ENCODE peak calls at places on chromosomes 13 and 19, in six cellular contexts. L, X, U, N, Z and R are unnamed samples.

GRCh38 chr13:25463496-25463895 is 91.7 kb downstream of the ATP8A2 start:
- DNase-seq in N (no peak), L (peak), X (no peak), U (no peak), Z (no peak), R (no peak)

GRCh38 chr13:42001580-42001979 is 40.7 kb upstream of the VWA8 start:
- DNase-seq in X (peak), L (peak), U (peak), Z (peak), N (no peak), R (peak)

GRCh38 chr19:31611348-31611877 is 262.2 kb upstream of the TSHZ3 start:
- DNase-seq in X (no peak), N (no peak), Z (no peak), L (no peak), U (no peak), R (no peak)

GRCh38 chr13:79581870-79582315 is 100.9 kb downstream of the NDFIP2 start:
- DNase-seq in U (no peak), Z (peak), X (peak), N (no peak), L (peak), R (peak)

GRCh38 chr19:17872251-17873001 is 681 bp downstream of the SLC5A5 start:
- DNase-seq in L (no peak), Z (no peak), N (no peak), X (no peak), U (no peak), R (no peak)

GRCh38 chr13:60397693-60398437 is 845 bp downstream of the TDRD3 start:
- DNase-seq in X (peak), L (peak), N (peak), U (no peak), Z (peak), R (peak)

GRCh38 chr13:28657784-28658538 is 969 bp upstream of the POMP start:
- DNase-seq in N (no peak), U (no peak), L (peak), X (no peak), Z (peak), R (no peak)

GRCh38 chr13:65656740-65657329 is 1573.3 kb downstream of the PCDH9 start:
- DNase-seq in N (no peak), X (no peak), L (peak), U (no peak), Z (peak), R (no peak)

GRCh38 chr13:95128045-95128643 is 173.1 kb downstream of the ABCC4 start:
- DNase-seq in U (no peak), X (no peak), Z (no peak), N (no peak), L (no peak), R (no peak)

GRCh38 chr13:95954266-95954665 is 98.9 kb downstream of the UGGT2 start:
- DNase-seq in X (peak), N (no peak), U (peak), Z (no peak), L (no peak), R (no peak)

GRCh38 chr13:105336706-105337582 is 1198.5 kb downstream of the EFNB2 start:
- DNase-seq in L (peak), X (peak), U (no peak), Z (no peak), N (no peak), R (no peak)

GRCh38 chr19:54151362-54152035 is 8.0 kb downstream of the LENG1 start:
- DNase-seq in L (no peak), U (no peak), Z (no peak), N (no peak), X (no peak), R (no peak)

DNA sequence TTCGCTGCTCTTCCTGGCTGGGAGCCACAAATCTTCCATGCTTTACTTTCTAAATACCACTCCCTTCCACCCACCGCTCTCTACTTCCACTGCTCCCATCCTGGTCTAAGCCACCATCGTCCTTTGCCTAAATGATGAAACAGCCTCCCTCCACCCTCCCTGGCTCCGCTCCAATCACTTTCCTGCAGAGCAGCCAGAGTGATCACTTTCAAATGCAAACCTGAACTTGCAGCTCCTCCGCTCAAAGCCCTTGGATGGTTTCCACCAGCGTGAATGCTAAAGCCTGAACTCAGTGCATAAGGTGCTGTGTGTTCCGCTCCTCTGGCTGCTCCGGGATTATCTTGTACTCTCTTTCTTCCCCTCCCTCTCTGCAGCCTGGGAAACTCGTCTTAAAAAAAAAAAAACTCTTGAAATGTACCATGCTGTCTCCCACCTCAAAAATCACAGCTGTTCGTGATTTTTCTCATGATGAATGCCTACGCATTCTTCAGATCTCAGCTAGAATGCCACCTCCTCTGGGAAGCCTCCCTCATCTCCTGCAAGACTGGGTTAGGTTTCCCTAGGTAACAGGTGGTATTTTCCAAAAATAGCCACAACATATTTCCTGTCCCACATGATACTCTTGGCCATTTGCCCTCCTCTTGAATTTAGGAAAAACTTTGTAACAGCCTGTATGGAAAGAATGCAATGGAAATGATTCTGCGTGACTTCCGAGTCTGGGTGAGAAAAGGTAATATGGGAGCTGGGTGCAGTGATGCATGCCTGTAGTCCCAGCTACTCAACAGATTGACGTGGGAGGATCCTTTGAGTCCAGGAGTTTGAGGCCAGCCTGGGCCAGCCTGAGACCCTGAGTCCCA is 3.7 kb upstream of the SIN3B start:
- DNase-seq in U (no peak), N (no peak), L (peak), X (peak), Z (peak), R (peak)
- H2BK5ac ChIP-seq in U (peak), N (no peak), L (peak), X (peak), Z (no peak), R (no peak)

DNA sequence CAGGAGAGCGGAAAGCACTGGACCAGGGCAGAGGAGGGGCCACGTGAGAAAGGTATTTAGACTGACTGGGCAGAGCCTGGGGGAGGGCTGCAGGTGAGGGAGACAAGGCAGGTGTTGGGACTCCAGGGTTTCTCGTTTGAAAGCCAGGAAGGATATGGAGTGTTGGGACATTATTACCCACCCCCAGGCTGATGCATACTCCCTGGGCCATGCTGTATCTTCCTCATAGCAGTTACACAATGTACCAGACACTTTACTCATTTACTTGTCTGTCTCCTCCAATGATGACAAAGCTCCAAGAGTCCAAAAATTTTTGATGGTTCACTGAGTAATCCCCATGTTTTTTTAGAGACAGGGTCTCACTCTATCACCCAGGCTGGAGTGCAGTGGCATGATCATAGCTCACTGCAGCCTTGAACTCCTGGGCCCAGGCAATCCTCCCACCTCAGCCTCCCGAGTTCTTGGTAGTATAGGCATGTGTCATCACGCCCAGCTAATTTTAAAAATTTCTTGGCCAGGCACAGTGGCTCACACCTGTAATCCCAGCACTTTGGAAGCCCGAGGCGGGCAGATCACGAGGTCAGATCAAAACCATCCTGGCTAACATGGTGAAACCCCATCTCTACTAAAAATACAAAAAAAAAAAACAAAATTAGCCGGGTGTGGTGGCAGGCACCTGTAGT is 2.2 kb downstream of the TRAPPC6A start:
- DNase-seq in U (no peak), X (no peak), Z (no peak), N (no peak), L (no peak), R (no peak)
- H2BK5ac ChIP-seq in U (no peak), X (no peak), Z (no peak), N (no peak), L (no peak), R (no peak)

DNA sequence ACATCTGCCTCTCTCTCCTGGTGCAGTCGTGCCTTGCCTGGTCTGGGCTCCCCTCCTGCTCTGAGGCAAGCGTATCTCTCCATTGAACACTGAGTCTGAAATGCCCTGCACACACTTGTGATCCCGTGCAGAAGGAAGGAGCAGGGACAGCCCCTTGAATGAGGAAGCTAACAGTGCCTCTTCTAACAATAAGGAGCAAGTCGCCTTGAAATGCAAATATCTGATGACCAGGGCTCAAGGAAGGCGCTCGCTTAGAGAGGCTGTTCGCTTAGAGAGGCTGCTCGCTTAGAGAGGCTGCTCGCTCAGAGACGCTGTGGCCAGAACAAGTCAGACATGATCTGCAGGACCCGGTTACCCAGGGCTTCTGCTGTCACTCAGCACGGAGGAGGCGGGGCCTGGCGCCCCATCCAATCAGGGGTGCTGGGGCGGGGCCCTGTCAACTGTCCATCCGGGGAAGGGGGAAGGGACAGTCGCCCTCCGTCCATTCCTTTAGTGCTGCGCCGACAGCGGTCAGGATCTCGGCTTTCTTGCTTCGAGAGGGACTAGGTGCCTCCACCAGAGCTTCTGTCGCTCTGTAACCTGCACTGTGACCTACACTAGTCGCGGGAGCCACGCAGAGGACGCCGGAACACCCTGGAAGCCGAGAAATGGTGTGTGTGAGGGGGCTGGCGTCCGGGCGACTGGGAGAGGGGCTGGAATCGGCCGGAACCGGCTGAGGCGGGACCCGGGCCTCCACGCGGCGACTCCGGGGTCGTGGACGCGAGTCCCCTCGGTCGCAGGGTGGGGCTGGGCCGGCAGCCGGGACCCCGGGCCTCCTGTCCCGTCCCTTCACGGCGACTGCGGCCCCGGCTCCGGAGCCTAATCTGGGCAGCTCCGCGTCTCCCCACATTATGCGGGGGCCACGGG is at the start of gene ZNF440:
- DNase-seq in L (peak), N (peak), Z (peak), X (peak), U (peak), R (peak)
- H2BK5ac ChIP-seq in L (peak), N (peak), Z (no peak), X (no peak), U (no peak), R (no peak)

GRCh38 chr13:98575876-98576214 is 1.1 kb downstream of the STK24 start:
- DNase-seq in N (no peak), X (no peak), L (no peak), U (no peak), Z (no peak), R (no peak)

GRCh38 chr13:98576215-98576945 is 527 bp downstream of the STK24 start:
- DNase-seq in X (peak), Z (no peak), L (no peak), U (no peak), N (peak), R (no peak)

GRCh38 chr13:98577823-98578285 is 947 bp upstream of the STK24 start:
- DNase-seq in U (no peak), Z (no peak), X (no peak), N (peak), L (no peak), R (no peak)

GRCh38 chr13:98575009-98575866 is 1.7 kb downstream of the STK24 start:
- DNase-seq in L (no peak), U (no peak), X (peak), Z (peak), N (no peak), R (no peak)

DNA sequence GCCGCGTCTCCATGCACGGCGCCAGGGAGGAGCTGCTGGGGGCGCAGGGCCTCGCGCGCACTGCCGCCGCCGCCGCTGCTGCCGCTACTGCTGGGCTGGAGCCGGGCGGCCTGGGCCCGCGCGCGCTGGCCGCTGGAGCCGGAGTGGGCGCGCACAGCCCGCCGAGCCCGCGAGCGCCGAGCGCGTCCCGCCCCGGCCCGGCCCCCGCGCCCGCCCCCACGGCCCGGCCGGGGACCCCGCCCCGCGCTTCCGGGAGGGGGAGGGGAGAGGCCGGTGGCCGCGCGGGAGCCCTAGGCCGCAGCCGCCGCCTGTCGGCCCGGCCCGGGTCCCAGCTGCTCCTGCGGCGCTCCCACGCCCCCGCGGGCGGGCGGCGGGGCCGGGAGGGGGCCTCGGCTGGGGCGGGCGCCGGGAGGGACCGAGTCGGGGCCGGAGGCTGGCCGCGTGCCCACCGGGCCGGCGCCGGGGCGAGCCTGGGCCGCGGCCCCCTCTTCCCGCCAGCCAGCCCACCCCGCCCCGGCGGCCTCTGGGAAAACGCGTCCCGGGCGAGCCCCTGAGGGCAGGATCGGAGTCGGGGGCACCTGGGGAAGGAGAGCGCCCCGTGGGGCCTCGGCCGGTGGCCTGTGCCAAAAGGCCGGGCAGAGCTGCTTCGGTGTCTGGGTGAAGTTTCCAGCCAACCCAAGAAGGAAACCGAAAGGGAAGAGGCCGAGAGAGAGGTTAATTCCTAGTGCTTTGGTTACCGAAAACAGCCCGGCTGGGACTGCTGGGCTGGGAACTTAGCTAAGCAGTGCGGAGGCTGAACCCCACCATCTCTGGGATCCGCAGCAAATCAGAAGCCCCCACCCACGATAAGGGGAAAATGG is at the start of gene STK24:
- DNase-seq in N (peak), Z (peak), L (peak), X (peak), U (no peak), R (peak)
- H2BK5ac ChIP-seq in N (peak), Z (peak), L (peak), X (peak), U (peak), R (no peak)